ENCODE peak calls at places on chromosome 13, in four cellular contexts. W, B, Q and H are unnamed samples.

GRCh38 chr13:22312405-22312803 is 641.5 kb downstream of the FGF9 start:
- DNase-seq in W (no peak), B (no peak), Q (no peak), H (no peak)

GRCh38 chr13:26011996-26012688 is 39.7 kb downstream of the SHISA2 start:
- DNase-seq in W (no peak), B (no peak), Q (no peak), H (no peak)

GRCh38 chr13:82358284-82358683 is 1524.0 kb downstream of the SLITRK1 start:
- DNase-seq in W (no peak), B (no peak), Q (no peak), H (no peak)

GRCh38 chr13:46119883-46120614 is 15.2 kb upstream of the CPB2 start:
- DNase-seq in W (no peak), B (no peak), Q (peak), H (no peak)

GRCh38 chr13:111927181-111927540 is 139.8 kb upstream of the SOX1 start:
- DNase-seq in W (no peak), B (no peak), Q (no peak), H (no peak)

GRCh38 chr13:111121421-111121820 is 6.3 kb downstream of the ARHGEF7 start:
- DNase-seq in W (no peak), B (no peak), Q (no peak), H (no peak)

GRCh38 chr13:34345601-34345939 is 527.6 kb downstream of the RFC3 start:
- DNase-seq in W (no peak), B (no peak), Q (no peak), H (no peak)

GRCh38 chr13:49343731-49344130 is 96.0 kb downstream of the CDADC1 start:
- DNase-seq in W (no peak), B (no peak), Q (no peak), H (no peak)

GRCh38 chr13:55815458-55816033 is 1325.2 kb upstream of the PRR20A start:
- DNase-seq in W (no peak), B (no peak), Q (no peak), H (no peak)

GRCh38 chr13:108214511-108215383 is 589 bp downstream of the LIG4 start:
- DNase-seq in W (no peak), B (no peak), Q (no peak), H (peak)

GRCh38 chr13:30480292-30480947 is 14.7 kb upstream of the HMGB1 start:
- DNase-seq in W (no peak), B (no peak), Q (no peak), H (no peak)

GRCh38 chr13:42996584-42996983 is 4.5 kb upstream of the EPSTI1 start:
- DNase-seq in W (no peak), B (peak), Q (no peak), H (no peak)

GRCh38 chr13:82803341-82803740 is 1078.9 kb downstream of the SLITRK1 start:
- DNase-seq in W (no peak), B (no peak), Q (no peak), H (no peak)

GRCh38 chr13:34257980-34258379 is 440.0 kb downstream of the RFC3 start:
- DNase-seq in W (no peak), B (no peak), Q (no peak), H (no peak)

GRCh38 chr13:100458673-100459072 is 129.9 kb downstream of the GGACT start:
- DNase-seq in W (no peak), B (no peak), Q (no peak), H (no peak)

GRCh38 chr13:55653497-55653896 is 1487.2 kb upstream of the PRR20A start:
- DNase-seq in W (no peak), B (no peak), Q (no peak), H (no peak)

GRCh38 chr13:100341327-100341726 is 247.3 kb downstream of the GGACT start:
- DNase-seq in W (no peak), B (no peak), Q (no peak), H (no peak)

GRCh38 chr13:93942016-93942415 is 537.5 kb downstream of the DCT start:
- DNase-seq in W (no peak), B (no peak), Q (no peak), H (no peak)

GRCh38 chr13:113555141-113555540 is 29.4 kb upstream of the TFDP1 start:
- DNase-seq in W (no peak), B (no peak), Q (no peak), H (no peak)
- TF ChIP-seq ETV6 in W (no peak), B (no peak), Q (no peak), H (no peak)

DNA sequence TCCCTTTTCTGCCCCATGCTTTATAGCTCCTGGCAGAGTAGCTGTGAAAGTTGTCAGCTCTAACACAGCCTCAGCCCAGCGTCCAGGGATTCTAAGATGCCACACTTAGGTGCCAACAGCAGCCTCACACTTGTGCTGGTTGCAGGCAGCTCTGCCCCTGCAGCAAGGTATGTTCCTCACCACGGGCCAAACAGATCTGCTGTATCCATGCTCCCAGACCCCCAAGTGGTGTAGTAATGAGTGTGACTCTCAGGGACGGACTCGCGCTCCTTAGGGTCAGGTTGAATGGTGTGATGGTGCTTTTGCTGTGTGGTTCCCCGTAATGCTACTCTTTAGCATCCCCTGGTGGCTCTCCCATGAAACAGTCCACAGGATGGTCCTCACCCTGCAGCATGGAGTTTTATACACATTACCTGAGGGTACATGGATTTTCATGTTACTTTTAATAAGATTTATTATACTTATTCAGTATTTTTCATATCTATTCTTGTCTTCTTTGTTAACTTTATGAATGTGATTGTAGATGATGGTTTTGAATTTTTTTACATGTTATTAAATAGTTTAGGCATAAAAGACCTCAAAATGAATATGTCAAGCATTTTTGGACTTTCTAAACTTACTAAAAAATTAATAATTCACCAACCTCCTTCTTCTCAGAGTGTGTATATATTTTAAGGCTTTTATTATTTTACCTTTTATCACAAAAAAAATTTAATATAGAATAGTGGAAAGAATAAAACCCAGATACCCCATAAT is 232.5 kb downstream of the SLC7A1 start:
- DNase-seq in W (peak), B (peak), Q (peak), H (peak)
- TF ChIP-seq ETV6 in W (no peak), B (no peak), Q (no peak), H (no peak)

GRCh38 chr13:77330009-77330471 is 3.1 kb upstream of the MYCBP2 start:
- DNase-seq in W (no peak), B (no peak), Q (no peak), H (no peak)
- TF ChIP-seq ETV6 in W (no peak), B (no peak), Q (no peak), H (no peak)

DNA sequence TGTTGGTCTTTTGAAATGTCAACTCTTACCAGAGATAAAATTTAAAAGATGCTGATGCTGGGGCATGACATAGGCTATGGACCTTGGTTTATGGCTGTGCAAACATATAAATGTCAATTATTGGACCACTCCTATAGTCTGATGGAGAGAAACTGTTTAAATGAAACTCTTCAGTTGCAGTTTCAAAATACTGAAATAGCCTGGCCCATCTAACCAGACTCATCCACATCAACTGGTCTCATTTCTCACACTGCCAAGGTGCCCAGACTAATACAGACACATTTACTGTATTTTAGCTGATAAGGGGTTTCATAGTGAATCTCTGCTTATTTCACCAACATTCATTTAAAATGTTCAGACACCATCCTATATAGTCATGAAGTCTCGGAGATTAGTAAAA is 19.9 kb downstream of the SERPINE3 start:
- DNase-seq in W (no peak), B (no peak), Q (no peak), H (no peak)
- TF ChIP-seq ETV6 in W (no peak), B (no peak), Q (no peak), H (no peak)

GRCh38 chr13:95432141-95432540 is 120.4 kb upstream of the CLDN10 start:
- DNase-seq in W (no peak), B (no peak), Q (no peak), H (no peak)
- TF ChIP-seq ETV6 in W (no peak), B (no peak), Q (no peak), H (no peak)

DNA sequence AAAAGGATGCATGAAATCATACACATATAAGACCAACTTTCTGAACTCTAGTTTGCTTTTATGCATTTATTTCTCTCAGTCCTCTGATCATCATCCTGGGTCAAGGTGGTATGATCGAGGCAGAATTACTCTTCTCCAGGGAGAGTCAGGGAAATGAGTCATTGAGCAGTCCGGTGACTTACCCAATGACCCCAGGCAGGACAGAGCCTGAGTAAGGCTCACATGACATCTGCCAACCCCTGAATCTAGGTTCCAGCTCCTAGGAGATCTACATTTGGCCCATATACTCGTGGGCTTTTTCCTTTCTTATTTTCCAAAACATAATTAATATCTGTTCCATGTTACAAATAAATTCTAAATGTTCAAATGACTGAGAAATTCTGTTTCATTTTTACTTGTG is 502.3 kb downstream of the FOXO1 start:
- DNase-seq in W (no peak), B (no peak), Q (no peak), H (no peak)
- TF ChIP-seq ETV6 in W (no peak), B (no peak), Q (no peak), H (no peak)

GRCh38 chr13:75705395-75705794 is 69.3 kb downstream of the LMO7 start:
- DNase-seq in W (no peak), B (no peak), Q (no peak), H (no peak)
- TF ChIP-seq ETV6 in W (no peak), B (no peak), Q (no peak), H (no peak)

GRCh38 chr13:74136089-74136658 is 2.0 kb upstream of the KLF12 start:
- DNase-seq in W (no peak), B (no peak), Q (no peak), H (peak)

GRCh38 chr13:74135306-74136088 is 1.3 kb upstream of the KLF12 start:
- DNase-seq in W (peak), B (no peak), Q (peak), H (peak)

GRCh38 chr13:74133657-74134201 is 475 bp downstream of the KLF12 start:
- DNase-seq in W (peak), B (peak), Q (no peak), H (peak)

GRCh38 chr13:74134226-74134776 is at the start of gene KLF12:
- DNase-seq in W (peak), B (peak), Q (peak), H (peak)

GRCh38 chr13:74134777-74135305 is 637 bp upstream of the KLF12 start:
- DNase-seq in W (no peak), B (no peak), Q (peak), H (peak)
- TF ChIP-seq ETV6 in W (no peak), B (no peak), Q (no peak), H (no peak)